ENCODE peak calls at places on chromosomes 13 and 19, in five cellular contexts. W is astrocyte of the spinal cord, F is dorsolateral prefrontal cortex, B is cardiac muscle cell, J is cardiac fibroblast. T is an unnamed sample.

GRCh38 chr19:30649934-30650614 is 277.9 kb downstream of the ZNF536 start:
- DNase-seq in W (peak; percentile 51), F (no peak), B (peak; percentile 59), J (peak; percentile 67), T (peak; percentile 73)

GRCh38 chr13:42348576-42348975 is 76.6 kb downstream of the AKAP11 start:
- DNase-seq in W (no peak), F (no peak), B (no peak), J (no peak), T (no peak)

GRCh38 chr19:11563530-11563929 is 4.5 kb upstream of the ELOF1 start:
- DNase-seq in W (no peak), F (no peak), B (no peak), J (no peak), T (no peak)

GRCh38 chr19:7477758-7478157 is 11.1 kb downstream of the PEX11G start:
- DNase-seq in W (no peak), F (no peak), B (no peak), J (no peak), T (no peak)

GRCh38 chr13:109154146-109154545 is 524.7 kb downstream of the MYO16 start:
- DNase-seq in W (no peak), F (no peak), B (no peak), J (peak; percentile 38), T (no peak)

GRCh38 chr13:59906413-59907027 is 257.2 kb downstream of the DIAPH3 start:
- DNase-seq in W (peak; percentile 58), F (no peak), B (peak; percentile 40), J (peak; percentile 68), T (peak; percentile 76)

GRCh38 chr13:100461309-100462035 is 127.1 kb downstream of the GGACT start:
- DNase-seq in W (no peak), F (no peak), B (no peak), J (no peak), T (no peak)

GRCh38 chr19:45952691-45953505 is 20.8 kb downstream of the NOVA2 start:
- DNase-seq in W (peak; percentile 22), F (no peak), B (peak; percentile 92), J (peak; percentile 62), T (peak; percentile 48)

GRCh38 chr19:52172347-52172746 is 926 bp upstream of the ZNF836 start:
- DNase-seq in W (no peak), F (no peak), B (no peak), J (no peak), T (no peak)

GRCh38 chr13:47932953-47933687 is 68.0 kb downstream of the SUCLA2 start:
- DNase-seq in W (no peak), F (no peak), B (no peak), J (no peak), T (no peak)

GRCh38 chr19:37007587-37008220 is 70.5 kb upstream of the ZNF420 start:
- DNase-seq in W (peak; percentile 62), F (no peak), B (no peak), J (peak; percentile 69), T (peak; percentile 64)

GRCh38 chr19:53010494-53010893 is 3.2 kb upstream of the ERVV-1 start:
- DNase-seq in W (no peak), F (no peak), B (no peak), J (no peak), T (no peak)

GRCh38 chr13:76292726-76293125 is 593.5 kb downstream of the KCTD12 start:
- DNase-seq in W (no peak), F (no peak), B (no peak), J (peak; percentile 69), T (peak; percentile 67)

GRCh38 chr13:20381401-20381800 is 144.3 kb downstream of the CRYL1 start:
- DNase-seq in W (no peak), F (no peak), B (no peak), J (no peak), T (no peak)

GRCh38 chr19:4441994-4442845 is 15.4 kb downstream of the UBXN6 start:
- DNase-seq in W (no peak), F (no peak), B (no peak), J (no peak), T (no peak)

GRCh38 chr13:76677047-76677446 is 209.2 kb downstream of the KCTD12 start:
- DNase-seq in W (peak; percentile 82), F (no peak), B (no peak), J (peak; percentile 79), T (peak; percentile 95)

GRCh38 chr13:49220856-49221614 is 897 bp downstream of the MLNR start:
- DNase-seq in W (no peak), F (no peak), B (no peak), J (peak; percentile 19), T (peak; percentile 18)

GRCh38 chr13:28297341-28297740 is 159.0 kb downstream of the PAN3 start:
- DNase-seq in W (peak; percentile 52), F (no peak), B (no peak), J (no peak), T (peak; percentile 75)

GRCh38 chr19:8231073-8231604 is 22.0 kb downstream of the CERS4 start:
- DNase-seq in W (no peak), F (no peak), B (no peak), J (no peak), T (no peak)

GRCh38 chr19:39479916-39480315 is 722 bp upstream of the TIMM50 start:
- DNase-seq in W (no peak), F (no peak), B (no peak), J (no peak), T (no peak)

GRCh38 chr19:38034153-38034835 is 127.3 kb downstream of the SIPA1L3 start:
- DNase-seq in W (peak; percentile 87), F (no peak), B (no peak), J (peak; percentile 80), T (peak; percentile 75)

GRCh38 chr13:31437975-31438374 is 238.2 kb downstream of the B3GLCT start:
- DNase-seq in W (no peak), F (no peak), B (no peak), J (no peak), T (no peak)

GRCh38 chr19:46040952-46041500 is at the start of gene IGFL4:
- DNase-seq in W (no peak), F (no peak), B (no peak), J (no peak), T (no peak)

DNA sequence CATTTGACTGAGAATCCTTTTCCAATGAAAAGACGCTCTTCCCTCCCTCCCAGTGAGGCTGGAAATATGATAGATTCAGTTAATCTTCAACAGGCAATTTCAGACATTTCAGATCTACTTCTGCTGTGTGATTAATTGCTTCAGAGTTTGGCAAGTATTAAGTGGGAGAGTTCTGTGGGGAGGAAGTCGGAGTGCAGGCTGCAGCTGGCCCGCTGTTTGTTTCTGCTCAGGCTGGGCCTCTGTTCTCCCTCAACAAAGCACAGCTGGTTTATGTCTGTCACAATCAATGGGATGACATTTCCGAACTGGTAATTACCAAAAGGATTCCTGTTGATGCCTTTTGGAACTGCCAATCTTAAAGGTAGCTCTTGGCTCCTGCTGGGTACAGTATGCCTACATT is 178.2 kb downstream of the NDFIP2 start:
- DNase-seq in W (no peak), F (no peak), B (peak; percentile 84), J (peak; percentile 50), T (peak; percentile 51)
- H3K4me3 ChIP-seq in W (no peak overlapping the region), F (no peak overlapping the region), B (no peak overlapping the region), J (no peak overlapping the region), T (no peak overlapping the region)

DNA sequence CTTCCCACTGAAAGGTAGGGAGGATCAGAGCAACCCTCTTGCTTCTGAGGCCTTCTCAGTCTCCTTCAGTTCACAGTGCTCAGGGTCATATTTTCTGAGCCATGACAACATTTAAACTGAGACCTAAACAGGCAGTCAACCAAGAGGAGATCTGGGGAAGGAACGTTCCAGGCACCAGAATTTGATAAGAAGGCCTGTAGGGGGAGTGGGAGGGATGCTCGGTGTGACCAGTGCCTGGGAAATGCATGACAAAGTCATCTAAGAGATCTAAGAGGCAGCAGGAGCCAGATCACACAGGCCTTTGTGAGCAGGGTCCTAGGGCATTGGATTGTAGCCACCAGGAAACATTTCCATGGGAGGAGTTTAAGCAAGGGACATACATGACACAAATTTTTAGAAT is 71.6 kb downstream of the SHISA2 start:
- DNase-seq in W (no peak), F (no peak), B (peak; percentile 50), J (peak; percentile 22), T (peak; percentile 58)
- TF ChIP-seq CTCF in W (peak; percentile 51), F (peak; percentile 49), B (peak; percentile 39), J (peak; percentile 22), T (peak; percentile 67)

DNA sequence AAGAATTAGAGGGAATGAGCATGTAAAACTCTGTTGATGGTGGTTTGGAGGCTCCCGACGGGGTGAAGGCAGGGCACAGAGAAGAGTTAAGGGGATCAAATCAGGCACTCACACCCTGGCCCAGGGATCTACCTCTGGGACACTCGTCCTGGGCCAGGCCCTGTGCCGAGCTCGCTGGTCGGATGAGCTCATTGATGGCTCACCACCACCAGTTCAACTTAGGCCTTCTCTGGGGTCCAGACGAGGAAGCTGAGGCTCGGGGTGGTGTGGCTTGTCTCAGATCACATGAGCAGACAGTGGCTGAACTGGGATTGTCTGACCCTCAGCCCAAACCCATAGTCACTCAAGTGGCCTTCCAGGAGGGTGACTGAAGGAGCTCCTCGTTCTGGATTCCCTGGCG is 1.6 kb downstream of the NACC1 start:
- DNase-seq in W (no peak), F (no peak), B (no peak), J (peak; percentile 43), T (no peak)
- H3K4me3 ChIP-seq in W (peak overlapping the region; percentile 82), F (peak overlapping the region; percentile 99), B (no peak overlapping the region), J (peak overlapping the region; percentile 92), T (peak overlapping the region; percentile 94)

GRCh38 chr19:19386373-19386869 is 19.1 kb upstream of the GATAD2A start:
- DNase-seq in W (no peak), F (no peak), B (no peak), J (no peak), T (no peak)
- TF ChIP-seq CTCF in W (peak; percentile 33), F (no peak), B (peak; percentile 32), J (peak; percentile 21), T (peak; percentile 40)